ENCODE peak calls at places on chromosomes 5 and 9, in six cellular contexts. One of them, this sample, is unnamed.

GRCh38 chr5:96081276-96081858 is 119.7 kb upstream of the ELL2 start:
- DNase-seq in MV-4-11: peak
- DNase-seq in stimulated activated CD4-positive, alpha-beta T cell treated with anti-CD3 and anti-CD28 coated beads, Interleukin-1b, Interleukin-23, amount 100 ng/mL, for 24 hours: no peak
- DNase-seq in stimulated activated CD8-positive, alpha-beta memory T cell treated with anti-CD3 and anti-CD28 coated beads, Interleukin-7, amount 100 ng/mL, for 4 hours: no peak
- DNase-seq in RPMI7951: peak
- DNase-seq in activated T-cell treated with anti-CD3 and anti-CD28 coated beads, Interleukin-2, amount 50 U/mL, for 24 hours: no peak
- DNase-seq in this sample: no peak

GRCh38 chr5:6634327-6634713 is 1.1 kb downstream of the SRD5A1 start:
- DNase-seq in MV-4-11: peak
- DNase-seq in stimulated activated CD4-positive, alpha-beta T cell treated with anti-CD3 and anti-CD28 coated beads, Interleukin-1b, Interleukin-23, amount 100 ng/mL, for 24 hours: no peak
- DNase-seq in stimulated activated CD8-positive, alpha-beta memory T cell treated with anti-CD3 and anti-CD28 coated beads, Interleukin-7, amount 100 ng/mL, for 4 hours: no peak
- DNase-seq in RPMI7951: no peak
- DNase-seq in activated T-cell treated with anti-CD3 and anti-CD28 coated beads, Interleukin-2, amount 50 U/mL, for 24 hours: no peak
- DNase-seq in this sample: peak

GRCh38 chr9:97598461-97599288 is 34.5 kb downstream of the TSTD2 start:
- DNase-seq in MV-4-11: peak
- DNase-seq in stimulated activated CD4-positive, alpha-beta T cell treated with anti-CD3 and anti-CD28 coated beads, Interleukin-1b, Interleukin-23, amount 100 ng/mL, for 24 hours: peak
- DNase-seq in stimulated activated CD8-positive, alpha-beta memory T cell treated with anti-CD3 and anti-CD28 coated beads, Interleukin-7, amount 100 ng/mL, for 4 hours: peak
- DNase-seq in RPMI7951: peak
- DNase-seq in activated T-cell treated with anti-CD3 and anti-CD28 coated beads, Interleukin-2, amount 50 U/mL, for 24 hours: peak
- DNase-seq in this sample: peak

GRCh38 chr9:136539427-136540412 is 6.1 kb downstream of the NOTCH1 start:
- DNase-seq in MV-4-11: peak
- DNase-seq in stimulated activated CD4-positive, alpha-beta T cell treated with anti-CD3 and anti-CD28 coated beads, Interleukin-1b, Interleukin-23, amount 100 ng/mL, for 24 hours: peak
- DNase-seq in stimulated activated CD8-positive, alpha-beta memory T cell treated with anti-CD3 and anti-CD28 coated beads, Interleukin-7, amount 100 ng/mL, for 4 hours: peak
- DNase-seq in RPMI7951: no peak
- DNase-seq in activated T-cell treated with anti-CD3 and anti-CD28 coated beads, Interleukin-2, amount 50 U/mL, for 24 hours: peak
- DNase-seq in this sample: peak

GRCh38 chr9:116806075-116806474 is 119.0 kb downstream of the TRIM32 start:
- DNase-seq in MV-4-11: no peak
- DNase-seq in stimulated activated CD4-positive, alpha-beta T cell treated with anti-CD3 and anti-CD28 coated beads, Interleukin-1b, Interleukin-23, amount 100 ng/mL, for 24 hours: no peak
- DNase-seq in stimulated activated CD8-positive, alpha-beta memory T cell treated with anti-CD3 and anti-CD28 coated beads, Interleukin-7, amount 100 ng/mL, for 4 hours: no peak
- DNase-seq in RPMI7951: no peak
- DNase-seq in activated T-cell treated with anti-CD3 and anti-CD28 coated beads, Interleukin-2, amount 50 U/mL, for 24 hours: no peak
- DNase-seq in this sample: no peak

GRCh38 chr5:42811591-42812392 is at the start of gene SELENOP:
- DNase-seq in MV-4-11: no peak
- DNase-seq in stimulated activated CD4-positive, alpha-beta T cell treated with anti-CD3 and anti-CD28 coated beads, Interleukin-1b, Interleukin-23, amount 100 ng/mL, for 24 hours: no peak
- DNase-seq in stimulated activated CD8-positive, alpha-beta memory T cell treated with anti-CD3 and anti-CD28 coated beads, Interleukin-7, amount 100 ng/mL, for 4 hours: no peak
- DNase-seq in RPMI7951: no peak
- DNase-seq in activated T-cell treated with anti-CD3 and anti-CD28 coated beads, Interleukin-2, amount 50 U/mL, for 24 hours: no peak
- DNase-seq in this sample: peak

GRCh38 chr5:160960592-160960991 is 108.6 kb upstream of the ATP10B start:
- DNase-seq in MV-4-11: no peak
- DNase-seq in stimulated activated CD4-positive, alpha-beta T cell treated with anti-CD3 and anti-CD28 coated beads, Interleukin-1b, Interleukin-23, amount 100 ng/mL, for 24 hours: no peak
- DNase-seq in stimulated activated CD8-positive, alpha-beta memory T cell treated with anti-CD3 and anti-CD28 coated beads, Interleukin-7, amount 100 ng/mL, for 4 hours: no peak
- DNase-seq in RPMI7951: no peak
- DNase-seq in activated T-cell treated with anti-CD3 and anti-CD28 coated beads, Interleukin-2, amount 50 U/mL, for 24 hours: no peak
- DNase-seq in this sample: no peak

GRCh38 chr9:129567842-129568559 is 52.9 kb downstream of the C9orf50 start:
- DNase-seq in MV-4-11: no peak
- DNase-seq in stimulated activated CD4-positive, alpha-beta T cell treated with anti-CD3 and anti-CD28 coated beads, Interleukin-1b, Interleukin-23, amount 100 ng/mL, for 24 hours: no peak
- DNase-seq in stimulated activated CD8-positive, alpha-beta memory T cell treated with anti-CD3 and anti-CD28 coated beads, Interleukin-7, amount 100 ng/mL, for 4 hours: no peak
- DNase-seq in RPMI7951: peak
- DNase-seq in activated T-cell treated with anti-CD3 and anti-CD28 coated beads, Interleukin-2, amount 50 U/mL, for 24 hours: no peak
- DNase-seq in this sample: peak

GRCh38 chr9:111925017-111925770 is 28.6 kb downstream of the UGCG start:
- DNase-seq in MV-4-11: no peak
- DNase-seq in stimulated activated CD4-positive, alpha-beta T cell treated with anti-CD3 and anti-CD28 coated beads, Interleukin-1b, Interleukin-23, amount 100 ng/mL, for 24 hours: no peak
- DNase-seq in stimulated activated CD8-positive, alpha-beta memory T cell treated with anti-CD3 and anti-CD28 coated beads, Interleukin-7, amount 100 ng/mL, for 4 hours: no peak
- DNase-seq in RPMI7951: no peak
- DNase-seq in activated T-cell treated with anti-CD3 and anti-CD28 coated beads, Interleukin-2, amount 50 U/mL, for 24 hours: no peak
- DNase-seq in this sample: no peak

GRCh38 chr9:93020785-93021670 is 37.5 kb upstream of the SUSD3 start:
- DNase-seq in MV-4-11: peak
- DNase-seq in stimulated activated CD4-positive, alpha-beta T cell treated with anti-CD3 and anti-CD28 coated beads, Interleukin-1b, Interleukin-23, amount 100 ng/mL, for 24 hours: no peak
- DNase-seq in stimulated activated CD8-positive, alpha-beta memory T cell treated with anti-CD3 and anti-CD28 coated beads, Interleukin-7, amount 100 ng/mL, for 4 hours: peak
- DNase-seq in RPMI7951: no peak
- DNase-seq in activated T-cell treated with anti-CD3 and anti-CD28 coated beads, Interleukin-2, amount 50 U/mL, for 24 hours: no peak
- DNase-seq in this sample: no peak

GRCh38 chr5:8912106-8912505 is 633.8 kb downstream of the SEMA5A start:
- DNase-seq in MV-4-11: no peak
- DNase-seq in stimulated activated CD4-positive, alpha-beta T cell treated with anti-CD3 and anti-CD28 coated beads, Interleukin-1b, Interleukin-23, amount 100 ng/mL, for 24 hours: no peak
- DNase-seq in stimulated activated CD8-positive, alpha-beta memory T cell treated with anti-CD3 and anti-CD28 coated beads, Interleukin-7, amount 100 ng/mL, for 4 hours: no peak
- DNase-seq in RPMI7951: peak
- DNase-seq in activated T-cell treated with anti-CD3 and anti-CD28 coated beads, Interleukin-2, amount 50 U/mL, for 24 hours: no peak
- DNase-seq in this sample: no peak

GRCh38 chr9:98906273-98907040 is 37.2 kb upstream of the COL15A1 start:
- DNase-seq in MV-4-11: no peak
- DNase-seq in stimulated activated CD4-positive, alpha-beta T cell treated with anti-CD3 and anti-CD28 coated beads, Interleukin-1b, Interleukin-23, amount 100 ng/mL, for 24 hours: no peak
- DNase-seq in stimulated activated CD8-positive, alpha-beta memory T cell treated with anti-CD3 and anti-CD28 coated beads, Interleukin-7, amount 100 ng/mL, for 4 hours: no peak
- DNase-seq in RPMI7951: peak
- DNase-seq in activated T-cell treated with anti-CD3 and anti-CD28 coated beads, Interleukin-2, amount 50 U/mL, for 24 hours: no peak
- DNase-seq in this sample: peak